ENCODE peak calls at places on chromosome 15, in four cellular contexts. U is K562, Y is HepG2, H is GM12878. W is an unnamed sample.

GRCh38 chr15:99721104-99721778 is 12.0 kb downstream of the LYSMD4 start:
- DNase-seq in U (no peak), H (no peak), Y (peak; percentile 17), W (no peak)

GRCh38 chr15:74893627-74894026 is 3.8 kb downstream of the MPI start:
- DNase-seq in H (no peak), U (no peak), Y (no peak), W (no peak)

GRCh38 chr15:39502616-39503195 is 78.2 kb upstream of the THBS1 start:
- DNase-seq in H (no peak), U (no peak), Y (no peak), W (no peak)

GRCh38 chr15:38706956-38707355 is 142.3 kb upstream of the RASGRP1 start:
- DNase-seq in U (no peak), H (no peak), Y (no peak), W (no peak)

GRCh38 chr15:58987036-58987435 is 427 bp upstream of the RNF111 start:
- DNase-seq in H (no peak), Y (peak; percentile 3), U (peak; percentile 28), W (no peak)

GRCh38 chr15:92124669-92125068 is 269.0 kb upstream of the ST8SIA2 start:
- DNase-seq in H (no peak), Y (no peak), U (no peak), W (no peak)

GRCh38 chr15:74422723-74423442 is 10.9 kb downstream of the SEMA7A start:
- DNase-seq in U (no peak), H (no peak), Y (peak; percentile 82), W (no peak)

GRCh38 chr15:88949734-88950400 is 36.7 kb upstream of the MFGE8 start:
- DNase-seq in U (no peak), H (peak; percentile 25), Y (no peak), W (no peak)

GRCh38 chr15:51828621-51829359 is 663 bp upstream of the TMOD3 start:
- DNase-seq in Y (no peak), H (no peak), U (peak; percentile 70), W (no peak)

GRCh38 chr15:52076889-52077781 is 35.4 kb downstream of the BCL2L10 start:
- DNase-seq in Y (peak; percentile 41), H (peak; percentile 59), U (no peak), W (no peak)

GRCh38 chr15:59028387-59028955 is 41.0 kb downstream of the RNF111 start:
- DNase-seq in H (no peak), Y (no peak), U (no peak), W (no peak)

GRCh38 chr15:28154283-28154682 is 55.2 kb upstream of the OCA2 start:
- DNase-seq in U (no peak), Y (no peak), H (no peak), W (no peak)

GRCh38 chr15:58864602-58865419 is 68.7 kb downstream of the SLTM start:
- DNase-seq in H (no peak), U (no peak), Y (peak; percentile 95), W (no peak)

GRCh38 chr15:88695046-88695445 is 56.2 kb downstream of the ISG20 start:
- DNase-seq in Y (no peak), H (no peak), U (no peak), W (no peak)

GRCh38 chr15:25057574-25057973 is 102.8 kb downstream of the SNRPN start:
- DNase-seq in Y (no peak), U (no peak), H (no peak), W (no peak)

GRCh38 chr15:34370129-34370528 is 3.1 kb upstream of the LPCAT4 start:
- DNase-seq in Y (no peak), U (no peak), H (no peak), W (no peak)

GRCh38 chr15:87661481-87661880 is 595.1 kb downstream of the NTRK3 start:
- DNase-seq in Y (no peak), U (no peak), H (no peak), W (no peak)

GRCh38 chr15:37880009-37880834 is 54.2 kb upstream of the TMCO5A start:
- DNase-seq in U (peak; percentile 14), Y (peak; percentile 7), H (no peak), W (peak; percentile 31)

GRCh38 chr15:40087991-40088928 is 20.4 kb downstream of the BMF start:
- DNase-seq in U (no peak), Y (peak; percentile 92), H (no peak), W (no peak)

GRCh38 chr15:77026501-77027110 is 31.7 kb downstream of the PSTPIP1 start:
- DNase-seq in U (no peak), Y (no peak), H (no peak), W (no peak)

GRCh38 chr15:80099246-80099645 is 39.8 kb downstream of the ZFAND6 start:
- DNase-seq in H (no peak), U (no peak), Y (no peak), W (no peak)

GRCh38 chr15:39629906-39630305 is 49.0 kb downstream of the THBS1 start:
- DNase-seq in Y (no peak), H (no peak), U (no peak), W (no peak)

GRCh38 chr15:50180091-50180490 is 1.9 kb upstream of the SLC27A2 start:
- DNase-seq in U (no peak), Y (no peak), H (no peak), W (no peak)

GRCh38 chr15:51909591-51909990 is 62.0 kb downstream of the LEO1 start:
- DNase-seq in U (no peak), H (no peak), Y (no peak), W (no peak)

GRCh38 chr15:75024102-75024636 is 779 bp downstream of the PPCDC start:
- DNase-seq in Y (no peak), H (no peak), U (no peak), W (peak; percentile 46)

GRCh38 chr15:40029979-40030893 is 8.7 kb downstream of the SRP14 start:
- DNase-seq in H (no peak), Y (peak; percentile 50), U (peak; percentile 37), W (peak; percentile 24)

GRCh38 chr15:74121040-74121439 is 9.3 kb upstream of the ISLR2 start:
- DNase-seq in H (no peak), U (no peak), Y (no peak), W (no peak)

GRCh38 chr15:96422153-96422552 is 91.7 kb downstream of the NR2F2 start:
- DNase-seq in Y (no peak), U (peak; percentile 43), H (no peak), W (no peak)

GRCh38 chr15:88247914-88248313 is 8.6 kb downstream of the NTRK3 start:
- DNase-seq in H (no peak), Y (no peak), U (no peak), W (no peak)

GRCh38 chr15:39535466-39535865 is 45.4 kb upstream of the THBS1 start:
- DNase-seq in U (no peak), H (no peak), Y (no peak), W (no peak)

GRCh38 chr15:93997071-93997658 is 234.2 kb upstream of the MCTP2 start:
- DNase-seq in U (no peak), H (no peak), Y (peak; percentile 8), W (peak; percentile 39)

GRCh38 chr15:78454992-78455391 is 17.0 kb downstream of the IREB2 start:
- DNase-seq in U (no peak), H (peak; percentile 40), Y (no peak), W (no peak)

GRCh38 chr15:76058714-76059319 is 968 bp upstream of the TMEM266 start:
- DNase-seq in H (peak; percentile 19), Y (peak; percentile 15), U (peak; percentile 17), W (peak; percentile 42)

DNA sequence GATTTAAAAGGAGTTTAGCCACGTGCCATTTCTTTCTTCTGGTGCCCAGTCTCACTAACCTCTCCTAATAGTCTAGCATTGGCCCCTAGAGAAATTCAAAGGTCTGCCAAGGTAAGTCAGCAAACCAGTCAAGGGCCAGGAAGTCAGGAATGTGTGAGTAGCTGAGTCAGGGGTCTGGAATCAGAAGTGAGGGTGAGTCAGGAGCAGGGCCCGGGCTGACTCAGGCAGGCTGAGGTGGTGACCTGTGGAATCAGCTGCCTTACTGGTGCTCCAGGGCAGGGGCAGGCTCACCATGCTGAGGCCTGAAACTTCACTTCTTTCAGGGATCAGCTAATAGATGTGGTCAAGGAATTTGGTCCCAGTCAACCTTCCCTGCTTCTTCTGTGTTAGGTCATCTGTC is 105.8 kb upstream of the MYZAP start:
- DNase-seq in H (no peak), Y (peak; percentile 81), U (no peak), W (no peak)
- TF ChIP-seq TARDBP in H (no peak), Y (no peak), U (no peak), W (no peak)

GRCh38 chr15:84653910-84654688 is at the start of gene WDR73:
- DNase-seq in U (peak; percentile 95), Y (peak; percentile 89), H (peak; percentile 78), W (peak; percentile 97)

GRCh38 chr15:84656972-84657371 is 1.0 kb downstream of the NMB start:
- DNase-seq in U (no peak), H (no peak), Y (no peak), W (no peak)

GRCh38 chr15:84653584-84653909 is 536 bp downstream of the WDR73 start:
- DNase-seq in Y (no peak), U (no peak), H (no peak), W (no peak)

GRCh38 chr15:84657748-84658079 is 285 bp downstream of the NMB start:
- DNase-seq in Y (no peak), U (no peak), H (no peak), W (no peak)

GRCh38 chr15:84654689-84655453 is 788 bp upstream of the WDR73 start:
- DNase-seq in H (no peak), Y (peak; percentile 73), U (peak; percentile 32), W (peak; percentile 70)
- TF ChIP-seq TARDBP in H (no peak), Y (no peak), U (no peak), W (no peak)

GRCh38 chr15:97961067-97961954 is 808 bp downstream of the ARRDC4 start:
- DNase-seq in H (no peak), U (peak; percentile 65), Y (peak; percentile 2), W (peak; percentile 22)
- TF ChIP-seq TARDBP in H (no peak), U (no peak), Y (no peak), W (no peak)

GRCh38 chr15:67820992-67821783 is 4.1 kb upstream of the SKOR1 start:
- DNase-seq in H (no peak), Y (peak; percentile 28), U (peak; percentile 77), W (no peak)
- TF ChIP-seq TARDBP in H (no peak), Y (no peak), U (no peak), W (no peak)

DNA sequence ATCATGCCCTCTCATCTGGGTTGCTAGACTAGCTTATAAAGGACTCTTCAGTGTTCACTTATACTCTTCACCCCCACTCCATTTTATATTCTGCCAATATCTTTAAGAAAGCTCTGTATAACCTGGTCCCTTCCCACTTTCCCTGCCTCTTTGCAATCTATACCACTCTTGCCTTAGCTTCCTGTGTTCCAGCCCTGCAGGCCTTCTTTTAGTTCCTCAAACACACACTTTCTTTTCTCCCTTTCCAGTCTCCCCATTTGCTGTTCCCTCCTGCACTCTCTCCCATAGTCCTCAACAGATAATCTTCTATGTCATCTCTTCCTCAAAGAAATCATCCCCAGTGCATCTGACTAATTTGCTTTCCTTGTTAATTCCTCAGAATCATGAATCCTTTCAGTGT is 28.7 kb downstream of the SENP8 start:
- DNase-seq in U (no peak), Y (no peak), H (no peak), W (no peak)
- TF ChIP-seq TARDBP in U (no peak), Y (no peak), H (no peak), W (no peak)

DNA sequence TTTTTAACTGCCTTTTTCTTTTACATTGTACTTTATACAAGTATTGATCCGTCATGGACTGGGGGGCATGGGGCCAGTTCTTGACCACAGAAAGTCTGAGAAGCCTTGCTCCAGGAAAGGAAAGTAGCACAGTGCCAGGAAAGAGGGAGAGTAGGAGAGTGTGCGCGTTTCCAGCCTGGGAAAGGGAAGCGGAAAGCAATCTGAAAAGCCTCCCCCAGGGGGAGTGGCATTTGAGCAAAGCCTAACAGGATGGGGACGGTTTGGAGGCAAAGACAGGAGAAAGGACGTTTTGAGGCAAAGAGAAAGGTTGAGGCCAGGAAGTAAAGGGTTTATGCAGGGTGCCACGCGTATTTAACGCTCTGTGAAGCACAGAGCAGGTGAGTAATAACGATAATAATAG is 116.9 kb downstream of the RORA start:
- DNase-seq in Y (no peak), H (no peak), U (no peak), W (no peak)
- TF ChIP-seq TARDBP in Y (no peak), H (no peak), U (no peak), W (no peak)

GRCh38 chr15:97692317-97693015 is 268.0 kb upstream of the ARRDC4 start:
- DNase-seq in Y (no peak), U (no peak), H (no peak), W (no peak)
- TF ChIP-seq TARDBP in Y (no peak), U (no peak), H (no peak), W (no peak)